ENCODE peak calls at places on chromosomes 3 and 15, in four cellular contexts. A is K562, T is H1, I is GM12878. J is an unnamed sample.

GRCh38 chr3:149454746-149455145 is 19.8 kb upstream of the TM4SF4 start:
- DNase-seq in A (no peak), T (no peak), I (no peak), J (no peak)

GRCh38 chr3:101081446-101081845 is 88.2 kb upstream of the ABI3BP start:
- DNase-seq in A (no peak), T (no peak), I (no peak), J (no peak)

GRCh38 chr3:195895078-195895899 is 13.1 kb downstream of the TNK2 start:
- DNase-seq in A (peak), T (peak), I (no peak), J (peak)

GRCh38 chr3:34157491-34157890 is 359.1 kb downstream of the PDCD6IP start:
- DNase-seq in A (no peak), T (no peak), I (no peak), J (no peak)

GRCh38 chr3:108183971-108184370 is 38.3 kb downstream of the IFT57 start:
- DNase-seq in A (no peak), T (no peak), I (no peak), J (no peak)

GRCh38 chr15:39623550-39623931 is 42.7 kb downstream of the THBS1 start:
- DNase-seq in A (no peak), T (no peak), I (peak), J (no peak)

GRCh38 chr15:92074646-92075045 is 221.1 kb downstream of the SLCO3A1 start:
- DNase-seq in A (no peak), T (no peak), I (no peak), J (no peak)

GRCh38 chr3:55549172-55549571 is 62.1 kb upstream of the WNT5A start:
- DNase-seq in A (peak), T (no peak), I (no peak), J (peak)

GRCh38 chr3:151228291-151229125 is 25.5 kb upstream of the GPR171 start:
- DNase-seq in A (no peak), T (no peak), I (no peak), J (no peak)

GRCh38 chr15:67943961-67944674 is 104.3 kb upstream of the RNU6-1 start:
- DNase-seq in A (no peak), T (no peak), I (no peak), J (no peak)

GRCh38 chr3:52742418-52743041 is 28.2 kb downstream of the NEK4 start:
- DNase-seq in A (peak), T (no peak), I (peak), J (peak)

GRCh38 chr3:126102530-126102951 is 18.6 kb upstream of the SLC41A3 start:
- DNase-seq in A (no peak), T (no peak), I (no peak), J (no peak)

GRCh38 chr3:182609575-182610156 is 183.6 kb upstream of the ATP11B start:
- DNase-seq in A (no peak), T (no peak), I (no peak), J (no peak)

GRCh38 chr15:89916660-89917059 is 3.9 kb upstream of the ARPIN start:
- DNase-seq in A (no peak), T (no peak), I (no peak), J (no peak)

GRCh38 chr3:160381470-160381869 is 17.6 kb downstream of the IFT80 start:
- DNase-seq in A (no peak), T (no peak), I (no peak), J (no peak)

GRCh38 chr15:30903497-30904187 is at the start of gene FAN1:
- DNase-seq in A (peak), T (peak), I (peak), J (peak)

GRCh38 chr15:84648539-84648938 is 5.5 kb downstream of the WDR73 start:
- DNase-seq in A (no peak), T (no peak), I (no peak), J (no peak)

GRCh38 chr3:46926871-46927717 is 49.5 kb downstream of the CCDC12 start:
- DNase-seq in A (no peak), T (no peak), I (peak), J (no peak)

GRCh38 chr15:82312611-82313349 is 36.5 kb downstream of the GOLGA6L10 start:
- DNase-seq in A (no peak), T (peak), I (no peak), J (no peak)

GRCh38 chr15:79101866-79102581 is 11.4 kb upstream of the RASGRF1 start:
- DNase-seq in A (no peak), T (peak), I (no peak), J (no peak)

GRCh38 chr3:27366062-27366591 is 3.1 kb downstream of the NEK10 start:
- DNase-seq in A (no peak), T (no peak), I (no peak), J (no peak)

GRCh38 chr3:39794880-39795279 is 14.5 kb upstream of the MYRIP start:
- DNase-seq in A (no peak), T (no peak), I (no peak), J (no peak)

GRCh38 chr3:41598804-41599481 is 363.0 kb downstream of the ULK4 start:
- DNase-seq in A (no peak), T (no peak), I (no peak), J (no peak)

GRCh38 chr3:150249776-150250175 is 158.3 kb upstream of the TSC22D2 start:
- DNase-seq in A (no peak), T (no peak), I (no peak), J (no peak)

GRCh38 chr3:66812741-66813140 is 185.4 kb upstream of the KBTBD8 start:
- DNase-seq in A (no peak), T (no peak), I (no peak), J (no peak)

GRCh38 chr3:60651799-60652198 is 599.5 kb downstream of the FHIT start:
- DNase-seq in A (no peak), T (no peak), I (peak), J (no peak)

GRCh38 chr3:117356296-117356695 is 646.7 kb downstream of the TUSC7 start:
- DNase-seq in A (no peak), T (no peak), I (no peak), J (no peak)

GRCh38 chr15:78810377-78811123 is 714 bp downstream of the ADAMTS7 start:
- DNase-seq in A (peak), T (peak), I (no peak), J (peak)

GRCh38 chr15:42138968-42139386 is 17.5 kb downstream of the PLA2G4F start:
- DNase-seq in A (no peak), T (peak), I (no peak), J (no peak)

GRCh38 chr3:146502887-146503458 is 33.6 kb upstream of the PLSCR2 start:
- DNase-seq in A (no peak), T (no peak), I (no peak), J (no peak)

GRCh38 chr15:64048766-64049165 is 2.5 kb upstream of the DAPK2 start:
- DNase-seq in A (no peak), T (no peak), I (no peak), J (no peak)

GRCh38 chr3:167084566-167084965 is 295.5 kb downstream of the ZBBX start:
- DNase-seq in A (no peak), T (no peak), I (no peak), J (no peak)

GRCh38 chr3:185677146-185677829 is 91.2 kb downstream of the SENP2 start:
- DNase-seq in A (peak), T (no peak), I (no peak), J (peak)

GRCh38 chr15:67120839-67121540 is 55.6 kb downstream of the SMAD3 start:
- DNase-seq in A (peak), T (no peak), I (peak), J (peak)

GRCh38 chr3:123276346-123276745 is 74.6 kb downstream of the SEC22A start:
- DNase-seq in A (no peak), T (no peak), I (no peak), J (no peak)

GRCh38 chr3:124885466-124886167 is 1.5 kb downstream of the ITGB5 start:
- DNase-seq in A (no peak), T (no peak), I (no peak), J (peak)

GRCh38 chr15:90677807-90678790 is 39.0 kb upstream of the BLM start:
- DNase-seq in A (no peak), T (no peak), I (no peak), J (no peak)

GRCh38 chr15:98717942-98718341 is 69.6 kb downstream of the IGF1R start:
- DNase-seq in A (no peak), T (no peak), I (no peak), J (no peak)
- H3K9ac ChIP-seq in A (no peak), T (no peak), I (no peak), J (no peak)

GRCh38 chr3:47984089-47984759 is 32.0 kb downstream of the MAP4 start:
- DNase-seq in A (no peak), T (no peak), I (no peak), J (no peak)
- TF ChIP-seq NRF1 in A (no peak), T (no peak), I (no peak), J (no peak)

GRCh38 chr3:129506272-129506742 is 22.1 kb upstream of the RHO start:
- DNase-seq in A (no peak), T (no peak), I (no peak), J (peak)
- TF ChIP-seq RAD21 in A (no peak), T (no peak), I (no peak), J (no peak)

GRCh38 chr3:13526626-13526949 is 22.3 kb upstream of the FBLN2 start:
- DNase-seq in A (no peak), T (no peak), I (no peak), J (no peak)
- H3K9ac ChIP-seq in A (no peak), T (no peak), I (no peak), J (no peak)

GRCh38 chr15:47188766-47189507 is 528.4 kb upstream of the SEMA6D start:
- DNase-seq in A (no peak), T (no peak), I (no peak), J (no peak)
- TF ChIP-seq NRF1 in A (no peak), T (no peak), I (no peak), J (no peak)

GRCh38 chr3:105906834-105907233 is 38.0 kb upstream of the CBLB start:
- DNase-seq in A (no peak), T (no peak), I (no peak), J (no peak)
- TF ChIP-seq RAD21 in A (no peak), T (no peak), I (no peak), J (no peak)

GRCh38 chr15:100853676-100854440 is 25.8 kb upstream of the ALDH1A3 start:
- DNase-seq in A (no peak), T (no peak), I (no peak), J (no peak)

GRCh38 chr15:100852630-100853029 is 27.0 kb upstream of the ALDH1A3 start:
- DNase-seq in A (no peak), T (no peak), I (no peak), J (no peak)

GRCh38 chr15:100847194-100847593 is 32.4 kb upstream of the ALDH1A3 start:
- DNase-seq in A (no peak), T (no peak), I (no peak), J (no peak)

GRCh38 chr15:100844778-100845177 is 34.9 kb upstream of the ALDH1A3 start:
- DNase-seq in A (no peak), T (no peak), I (no peak), J (no peak)

DNA sequence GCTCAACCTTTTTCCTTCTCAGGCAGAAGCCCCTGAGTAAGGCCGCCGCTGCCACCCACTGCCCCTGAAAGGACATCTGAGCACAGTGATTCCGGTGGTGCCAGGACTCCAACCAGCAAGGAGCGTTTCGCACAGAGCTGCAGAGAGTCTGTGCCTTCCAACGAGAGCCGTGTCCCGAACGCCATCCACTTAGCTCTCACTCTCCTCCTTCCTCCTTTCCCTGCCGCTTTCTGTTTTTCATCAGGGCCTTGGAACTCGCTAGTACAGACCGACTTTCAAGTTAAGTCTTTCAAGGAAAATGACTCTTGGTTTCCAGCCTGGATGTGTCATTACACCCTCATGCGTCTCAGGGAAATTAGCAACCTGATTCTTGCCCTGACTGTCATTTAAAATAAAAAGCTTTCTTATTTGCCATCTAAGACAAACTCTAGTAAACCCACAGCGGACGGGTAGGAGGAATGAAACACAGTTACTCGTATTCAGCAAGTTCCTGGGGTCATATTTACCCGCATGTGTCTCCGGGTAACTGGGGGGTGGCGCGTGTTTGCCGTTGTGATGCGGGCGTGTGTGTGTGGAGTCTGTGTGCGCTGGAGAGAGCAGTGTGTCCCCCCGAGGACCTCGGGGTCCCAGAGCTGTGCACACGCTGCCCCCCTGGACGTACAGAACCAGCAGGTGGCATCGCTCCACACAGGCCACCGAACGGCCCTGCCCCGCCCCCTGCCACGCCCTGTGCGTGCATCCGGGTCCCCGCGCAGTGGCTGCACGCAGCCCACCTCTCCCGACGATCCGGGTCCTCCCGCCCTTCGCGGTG is 30.4 kb upstream of the ALDH1A3 start:
- DNase-seq in A (peak), T (peak), I (no peak), J (no peak)
- H3K9ac ChIP-seq in A (no peak), T (no peak), I (no peak), J (no peak)

DNA sequence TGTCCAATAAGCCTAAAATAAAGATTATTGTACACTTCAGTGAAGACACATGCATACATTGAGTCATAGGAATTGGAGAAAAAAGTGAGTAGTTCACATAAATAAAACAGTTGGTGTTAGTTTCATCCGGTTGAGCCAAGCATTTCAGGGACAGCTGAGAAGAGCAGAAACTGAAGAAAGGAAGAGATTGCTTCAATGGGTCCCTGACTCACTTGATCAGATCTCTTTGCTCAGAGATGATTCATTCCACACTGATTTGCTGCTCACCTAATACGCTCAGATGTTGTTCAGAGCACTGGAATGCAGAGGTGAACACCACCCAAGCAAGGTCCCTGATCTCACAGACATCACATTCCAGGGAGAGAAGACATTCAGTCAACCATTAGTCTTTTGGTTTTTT is 93.7 kb downstream of the RAD18 start:
- DNase-seq in A (no peak), T (no peak), I (no peak), J (no peak)
- TF ChIP-seq NRF1 in A (no peak), T (no peak), I (no peak), J (no peak)

GRCh38 chr3:14031271-14031670 is 93.4 kb downstream of the CHCHD4 start:
- DNase-seq in A (no peak), T (no peak), I (no peak), J (no peak)
- TF ChIP-seq RAD21 in A (no peak), T (no peak), I (no peak), J (no peak)

J was measured in SK-N-SH.